ENCODE peak calls at places on chromosomes 11 and 22, in four cellular contexts. I is DMS 273 treated with DMSO at 0.1 percent for 48 hours, S is sigmoid colon, D is MV-4-11. T is an unnamed sample.

GRCh38 chr11:74019860-74020259 is 11.0 kb upstream of the UCP3 start:
- DNase-seq in I (no peak), S (no peak), D (no peak), T (peak; percentile 39)

GRCh38 chr11:60942970-60943565 is 8.9 kb downstream of the SLC15A3 start:
- DNase-seq in I (no peak), S (no peak), D (no peak), T (peak; percentile 42)

GRCh38 chr22:38957046-38957770 is at the start of gene APOBEC3A:
- DNase-seq in I (no peak), S (no peak), D (peak; percentile 25), T (peak; percentile 13)

GRCh38 chr11:66335531-66336233 is 552 bp downstream of the RIN1 start:
- DNase-seq in I (no peak), S (peak; percentile 71), D (peak; percentile 40), T (peak; percentile 77)

GRCh38 chr11:118923721-118924587 is 1.8 kb downstream of the BCL9L start:
- DNase-seq in I (no peak), S (peak; percentile 65), D (no peak), T (no peak)

GRCh38 chr22:21632237-21632895 is at the start of gene CCDC116:
- DNase-seq in I (no peak), S (no peak), D (peak; percentile 95), T (no peak)

GRCh38 chr11:282630-283360 is 4.6 kb downstream of the NLRP6 start:
- DNase-seq in I (no peak), S (no peak), D (no peak), T (no peak)

GRCh38 chr11:2582436-2582931 is 117.3 kb downstream of the KCNQ1OT1 start:
- DNase-seq in I (no peak), S (no peak), D (no peak), T (peak; percentile 0)

GRCh38 chr11:105334025-105334714 is 194.6 kb upstream of the CARD18 start:
- DNase-seq in I (no peak), S (no peak), D (no peak), T (peak; percentile 7)

GRCh38 chr11:101721270-101721669 is 137.5 kb upstream of the TRPC6 start:
- DNase-seq in I (no peak), S (no peak), D (no peak), T (no peak)

GRCh38 chr11:11568651-11569229 is 53.1 kb downstream of the GALNT18 start:
- DNase-seq in I (no peak), S (peak; percentile 18), D (peak; percentile 15), T (no peak)

GRCh38 chr11:33891714-33892327 is at the start of gene LMO2:
- DNase-seq in I (no peak), S (no peak), D (peak; percentile 93), T (no peak)

GRCh38 chr11:27040302-27041115 is at the start of gene BBOX1:
- DNase-seq in I (peak; percentile 30), S (no peak), D (no peak), T (peak; percentile 4)

GRCh38 chr11:117319214-117319840 is 3.3 kb upstream of the BACE1 start:
- DNase-seq in I (no peak), S (peak; percentile 4), D (no peak), T (peak; percentile 14)

GRCh38 chr11:105144887-105145286 is 5.3 kb upstream of the CARD18 start:
- DNase-seq in I (no peak), S (no peak), D (no peak), T (peak; percentile 8)

GRCh38 chr22:44023404-44024287 is 456 bp upstream of the PARVB start:
- DNase-seq in I (no peak), S (no peak), D (no peak), T (peak; percentile 55)

GRCh38 chr22:50018608-50019291 is 6.2 kb upstream of the IL17REL start:
- DNase-seq in I (no peak), S (no peak), D (no peak), T (no peak)

GRCh38 chr11:41851743-41852142 is 392.3 kb upstream of the LRRC4C start:
- DNase-seq in I (no peak), S (no peak), D (no peak), T (no peak)

GRCh38 chr11:8223513-8223899 is 40.2 kb downstream of the LMO1 start:
- DNase-seq in I (no peak), S (no peak), D (peak; percentile 69), T (no peak)

GRCh38 chr22:21047035-21047661 is 1.4 kb downstream of the LRRC74B start:
- DNase-seq in I (no peak), S (no peak), D (no peak), T (no peak)

GRCh38 chr22:41976961-41977566 is 7.8 kb downstream of the SEPTIN3 start:
- DNase-seq in I (no peak), S (no peak), D (no peak), T (peak; percentile 15)

GRCh38 chr11:105718641-105719040 is 108.8 kb downstream of the GRIA4 start:
- DNase-seq in I (no peak), S (no peak), D (no peak), T (no peak)

GRCh38 chr11:94973099-94973968 is at the start of the genes CWC15 and KDM4D:
- DNase-seq in I (peak; percentile 79), S (peak; percentile 97), D (peak; percentile 92), T (peak; percentile 94)

GRCh38 chr11:69215784-69216415 is 60.2 kb downstream of the SMIM38 start:
- DNase-seq in I (peak; percentile 74), S (no peak), D (no peak), T (peak; percentile 49)